ENCODE peak calls at places on chromosomes 6 and 20, in four cellular contexts. R is anterior cingulate cortex; F is activated CD4-positive, alpha-beta T cell treated with anti-CD3 and anti-CD28 coated beads, Interleukin-2, amount 50 U/mL, for 1 hour; B is cardiac fibroblast. C is an unnamed sample.

GRCh38 chr6:148943451-148943850 is 196.6 kb downstream of the UST start:
- DNase-seq in R (no peak), F (no peak), B (peak), C (no peak)

GRCh38 chr6:53311586-53311935 is 37.2 kb downstream of the ELOVL5 start:
- DNase-seq in R (no peak), F (no peak), B (peak), C (no peak)

GRCh38 chr6:111427341-111428116 is 55.5 kb downstream of the REV3L start:
- DNase-seq in R (no peak), F (no peak), B (peak), C (peak)

GRCh38 chr6:74826318-74826717 is 379.5 kb downstream of the COL12A1 start:
- DNase-seq in R (no peak), F (no peak), B (peak), C (no peak)

GRCh38 chr6:41824571-41825569 is 37.4 kb downstream of the TOMM6 start:
- DNase-seq in R (no peak), F (no peak), B (peak), C (no peak)

GRCh38 chr20:1105599-1106194 is 12.7 kb upstream of the PSMF1 start:
- DNase-seq in R (no peak), F (no peak), B (no peak), C (no peak)

GRCh38 chr6:105982761-105983600 is 103.2 kb upstream of the PRDM1 start:
- DNase-seq in R (no peak), F (no peak), B (no peak), C (no peak)

GRCh38 chr6:138514860-138515540 is 15.7 kb upstream of the NHSL1 start:
- DNase-seq in R (no peak), F (no peak), B (no peak), C (no peak)

GRCh38 chr6:139278190-139278589 is 13.6 kb downstream of the TXLNB start:
- DNase-seq in R (no peak), F (no peak), B (no peak), C (no peak)

GRCh38 chr20:56630086-56630493 is 984 bp downstream of the TFAP2C start:
- DNase-seq in R (no peak), F (no peak), B (no peak), C (no peak)

GRCh38 chr6:154558513-154558912 is 48.0 kb upstream of the CNKSR3 start:
- DNase-seq in R (no peak), F (no peak), B (no peak), C (no peak)

C was measured in naive thymus-derived CD4-positive, alpha-beta T cell.